ENCODE peak calls at places on chromosomes 4 and X, in seven cellular contexts. C is upper lobe of right lung; X is CD8-positive, alpha-beta T cell; N is fibroblast of pulmonary artery; S is Peyer's patch; W is BJ; P is Panc1. B is an unnamed sample.

GRCh38 chr4:40918330-40918729 is 168.6 kb downstream of the NSUN7 start:
- DNase-seq in C (no peak), W (peak), P (no peak), S (no peak), X (no peak), N (peak), B (peak)

GRCh38 chr4:43837604-43838003 is 611.0 kb downstream of the KCTD8 start:
- DNase-seq in C (no peak), W (no peak), S (no peak), N (no peak), X (no peak), P (no peak), B (no peak)

GRCh38 chr4:113756005-113756410 is 5.5 kb downstream of the CAMK2D start:
- DNase-seq in P (no peak), S (no peak), X (no peak), C (no peak), W (no peak), N (peak), B (no peak)

GRCh38 chrX:104568304-104568915 is 2.4 kb downstream of the IL1RAPL2 start:
- DNase-seq in X (no peak), W (no peak), P (no peak), S (no peak), C (no peak), N (no peak), B (no peak)

GRCh38 chr4:40395166-40395900 is 60.2 kb downstream of the CHRNA9 start:
- DNase-seq in C (no peak), N (no peak), W (no peak), P (no peak), S (no peak), X (no peak), B (no peak)

GRCh38 chrX:2243913-2244460 is 256.8 kb downstream of the DHRSX start:
- DNase-seq in S (no peak), N (no peak), W (peak), P (no peak), X (no peak), C (no peak), B (peak)

GRCh38 chrX:19824603-19825002 is 62.8 kb downstream of the SH3KBP1 start:
- DNase-seq in S (no peak), C (no peak), P (no peak), X (peak), W (no peak), N (no peak), B (no peak)

GRCh38 chr4:83171640-83172039 is 57.1 kb upstream of the PLAC8 start:
- DNase-seq in P (no peak), C (no peak), N (peak), S (no peak), X (no peak), W (no peak), B (no peak)

GRCh38 chr4:77695769-77696168 is 90.1 kb downstream of the CXCL13 start:
- DNase-seq in N (peak), P (peak), S (no peak), C (no peak), W (peak), X (no peak), B (peak)

GRCh38 chr4:41361831-41362646 is 105.3 kb downstream of the UCHL1 start:
- DNase-seq in X (no peak), C (no peak), W (no peak), N (no peak), P (no peak), S (no peak), B (no peak)

GRCh38 chr4:177737387-177737965 is 295.2 kb upstream of the AGA start:
- DNase-seq in N (no peak), P (no peak), C (no peak), W (no peak), X (no peak), S (no peak), B (no peak)

DNA sequence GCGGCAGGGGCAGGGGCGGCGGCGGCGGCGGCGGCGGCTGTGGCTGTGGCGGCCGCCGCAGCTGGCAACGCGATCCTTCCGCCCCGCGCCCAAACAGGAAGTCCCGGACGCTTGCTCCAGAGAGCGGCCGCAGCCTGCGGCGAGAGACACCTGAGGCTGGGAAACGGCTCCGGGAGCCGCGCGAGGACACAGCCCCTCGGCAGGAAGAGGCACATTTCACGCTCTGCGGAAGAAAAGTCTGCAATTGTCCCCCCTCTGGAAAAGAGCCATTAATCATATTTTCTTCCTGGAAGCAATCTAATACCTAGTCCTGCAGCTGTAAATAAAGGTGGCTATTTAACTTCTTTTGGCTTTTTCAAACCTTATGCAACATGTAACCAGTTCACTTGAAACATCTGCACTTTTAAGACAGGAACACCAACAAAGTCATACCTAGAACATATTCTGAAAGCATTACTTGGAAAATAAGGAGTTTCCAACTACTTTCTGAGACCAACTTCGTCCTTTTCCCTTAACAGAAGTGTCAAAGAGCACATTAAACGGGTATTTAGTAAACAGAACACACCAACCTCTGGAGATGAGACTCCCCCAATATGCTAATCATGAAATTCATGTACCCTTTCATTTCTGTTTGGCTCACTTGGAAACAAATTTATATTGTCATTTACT is 69.0 kb downstream of the NOCT start:
- DNase-seq in X (no peak), C (no peak), W (no peak), P (no peak), N (peak), S (no peak), B (no peak)
- TF ChIP-seq CTCF in X (no peak), C (no peak), W (no peak), P (no peak), N (no peak), S (no peak), B (no peak)

GRCh38 chr4:38802561-38803355 is 1.8 kb downstream of the TLR1 start:
- DNase-seq in C (no peak), X (no peak), P (no peak), N (no peak), S (no peak), W (no peak), B (no peak)
- H3K4me3 ChIP-seq in C (peak), X (no peak), P (no peak), N (no peak), S (no peak), W (no peak), B (no peak)

GRCh38 chrX:12349201-12349600 is 210.9 kb downstream of the FRMPD4 start:
- DNase-seq in C (no peak), X (no peak), N (no peak), S (no peak), W (no peak), P (no peak), B (no peak)
- TF ChIP-seq CTCF in C (no peak), X (no peak), N (no peak), S (no peak), W (no peak), P (peak), B (no peak)

DNA sequence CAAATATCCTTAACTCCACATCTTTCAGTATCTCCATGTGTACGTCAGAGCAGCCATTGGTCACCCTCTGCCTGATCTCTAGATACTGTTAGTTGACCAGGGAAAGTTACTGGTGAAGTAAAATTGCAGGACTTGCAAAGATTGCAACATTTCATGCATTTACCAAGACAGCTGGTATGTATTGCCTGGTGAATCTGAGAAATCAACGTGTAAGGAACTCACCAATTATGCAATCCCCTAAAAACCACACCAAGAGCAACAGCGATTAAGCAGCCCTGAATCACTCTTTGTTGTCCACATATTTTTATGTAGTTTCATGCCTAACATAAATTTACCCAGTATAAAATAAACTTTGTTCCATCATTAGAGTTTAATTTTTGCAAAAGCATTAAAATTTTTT is 271.2 kb downstream of the NLGN4X start:
- DNase-seq in S (no peak), N (no peak), W (peak), X (no peak), P (no peak), C (no peak), B (no peak)
- H3K4me3 ChIP-seq in S (no peak), N (no peak), W (no peak), X (no peak), P (no peak), C (no peak), B (no peak)

GRCh38 chr4:88054229-88054628 is 46.8 kb downstream of the PKD2 start:
- DNase-seq in X (no peak), C (no peak), S (no peak), N (no peak), P (no peak), W (peak), B (no peak)

GRCh38 chr4:88059781-88060180 is 52.3 kb downstream of the PKD2 start:
- DNase-seq in W (no peak), N (no peak), S (no peak), C (no peak), P (no peak), X (no peak), B (no peak)

GRCh38 chr4:88058295-88058694 is 50.9 kb downstream of the PKD2 start:
- DNase-seq in W (no peak), N (no peak), C (no peak), X (no peak), S (no peak), P (no peak), B (no peak)

GRCh38 chr4:88060431-88060830 is 53.0 kb downstream of the PKD2 start:
- DNase-seq in P (no peak), X (no peak), W (no peak), N (no peak), S (no peak), C (no peak), B (no peak)

DNA sequence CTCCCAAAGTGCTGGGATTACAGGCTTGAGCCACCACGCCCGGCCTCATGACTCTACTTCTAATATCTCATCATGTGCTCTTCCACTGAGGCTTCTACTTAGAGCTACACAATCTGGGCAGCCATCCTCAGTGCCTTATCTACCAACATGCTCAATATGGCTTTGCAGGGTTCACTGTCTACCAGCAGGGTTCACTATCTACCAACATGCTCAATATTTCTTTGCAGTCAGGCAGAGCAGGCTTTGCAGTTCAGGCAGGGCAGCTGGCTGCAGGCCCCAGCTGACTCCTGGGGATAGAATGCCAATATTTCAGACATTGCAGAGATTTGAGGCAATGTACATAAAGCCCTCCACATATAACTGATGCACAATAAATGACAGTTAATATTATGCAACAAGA is 47.5 kb downstream of the PKD2 start:
- DNase-seq in S (no peak), P (peak), C (no peak), X (no peak), W (no peak), N (peak), B (no peak)
- TF ChIP-seq CTCF in S (peak), P (peak), C (peak), X (no peak), W (peak), N (peak), B (peak)

GRCh38 chrX:17375631-17376380 is 806 bp downstream of the NHS start:
- DNase-seq in W (no peak), N (peak), X (no peak), C (peak), S (peak), P (no peak), B (no peak)
- H3K4me3 ChIP-seq in W (peak), N (peak), X (no peak), C (peak), S (peak), P (peak), B (peak)

GRCh38 chrX:132489256-132490085 is 633 bp upstream of the MBNL3 start:
- DNase-seq in W (no peak), S (peak), N (peak), P (no peak), X (peak), C (peak), B (no peak)
- TF ChIP-seq CTCF in W (no peak), S (peak), N (no peak), P (no peak), X (no peak), C (no peak), B (no peak)

GRCh38 chrX:63755892-63756291 is 29.1 kb downstream of the ARHGEF9 start:
- DNase-seq in N (no peak), P (no peak), X (no peak), C (no peak), W (no peak), S (no peak), B (no peak)
- H3K4me3 ChIP-seq in N (no peak), P (peak), X (no peak), C (no peak), W (no peak), S (no peak), B (no peak)

GRCh38 chrX:11949291-11949690 is 189.0 kb upstream of the FRMPD4 start:
- DNase-seq in W (no peak), X (no peak), C (no peak), N (peak), P (no peak), S (no peak), B (no peak)

GRCh38 chrX:11944486-11944885 is 186.4 kb downstream of the MSL3 start:
- DNase-seq in X (no peak), N (peak), P (no peak), S (no peak), C (no peak), W (no peak), B (no peak)
- TF ChIP-seq CTCF in X (peak), N (peak), P (no peak), S (no peak), C (no peak), W (peak), B (peak)